ENCODE peak calls at places on chromosomes 3 and 15, in seven cellular contexts. O is SK-N-SH, W is GM12878, F is K562, B is HepG2, J is GM12892, S is H1. G is an unnamed sample.

GRCh38 chr15:68326711-68327412 is 49.3 kb downstream of the FEM1B start:
- DNase-seq in O (no peak), W (no peak), F (no peak), B (no peak), J (no peak), S (no peak), G (no peak)

GRCh38 chr3:123066896-123067688 is at the start of gene PDIA5:
- DNase-seq in O (peak; percentile 96), W (peak; percentile 34), F (peak; percentile 83), B (peak; percentile 84), J (peak; percentile 82), S (peak; percentile 91), G (peak; percentile 84)

GRCh38 chr3:148379763-148380162 is 317.9 kb upstream of the AGTR1 start:
- DNase-seq in O (peak; percentile 18), W (no peak), F (no peak), B (peak; percentile 71), J (no peak), S (no peak), G (peak; percentile 1)

GRCh38 chr3:47612178-47612577 is 33.5 kb upstream of the CSPG5 start:
- DNase-seq in O (no peak), W (no peak), F (no peak), B (no peak), J (no peak), S (no peak), G (no peak)

GRCh38 chr3:119831022-119831421 is 49.1 kb downstream of the NR1I2 start:
- DNase-seq in O (no peak), W (no peak), F (no peak), B (no peak), J (no peak), S (no peak), G (no peak)

GRCh38 chr3:14915636-14916222 is 31.7 kb upstream of the NR2C2 start:
- DNase-seq in O (no peak), W (no peak), F (no peak), B (no peak), J (no peak), S (no peak), G (no peak)

GRCh38 chr3:194395767-194396527 is 3.1 kb downstream of the GP5 start:
- DNase-seq in O (no peak), W (no peak), F (peak; percentile 66), B (peak; percentile 35), J (no peak), S (peak; percentile 65), G (no peak)

GRCh38 chr15:66133247-66133646 is 120.3 kb downstream of the MEGF11 start:
- DNase-seq in O (no peak), W (no peak), F (no peak), B (no peak), J (no peak), S (no peak), G (no peak)

GRCh38 chr15:68114356-68114755 is 60.2 kb downstream of the PIAS1 start:
- DNase-seq in O (no peak), W (no peak), F (no peak), B (no peak), J (no peak), S (no peak), G (no peak)

GRCh38 chr15:35753486-35753885 is 207.5 kb upstream of the DPH6 start:
- DNase-seq in O (no peak), W (no peak), F (no peak), B (no peak), J (no peak), S (no peak), G (no peak)

GRCh38 chr15:51186121-51186795 is 91.6 kb upstream of the TNFAIP8L3 start:
- DNase-seq in O (no peak), W (no peak), F (no peak), B (no peak), J (no peak), S (no peak), G (no peak)

GRCh38 chr3:120688121-120688520 is 6.1 kb upstream of the HGD start:
- DNase-seq in O (no peak), W (peak; percentile 55), F (no peak), B (no peak), J (no peak), S (no peak), G (peak; percentile 17)

GRCh38 chr3:142003291-142003690 is 126.8 kb downstream of the ATP1B3 start:
- DNase-seq in O (no peak), W (no peak), F (no peak), B (no peak), J (no peak), S (no peak), G (no peak)

GRCh38 chr3:67067251-67067650 is 69.1 kb downstream of the KBTBD8 start:
- DNase-seq in O (no peak), W (no peak), F (no peak), B (no peak), J (no peak), S (no peak), G (no peak)

GRCh38 chr15:82538961-82539689 is 1.1 kb downstream of the RPS17 start:
- DNase-seq in O (peak; percentile 30), W (no peak), F (peak; percentile 63), B (peak; percentile 29), J (no peak), S (no peak), G (no peak)

GRCh38 chr3:141797819-141798405 is 34.7 kb downstream of the GRK7 start:
- DNase-seq in O (no peak), W (no peak), F (no peak), B (no peak), J (no peak), S (no peak), G (no peak)

GRCh38 chr3:52041118-52041847 is 15.1 kb downstream of the DUSP7 start:
- DNase-seq in O (peak; percentile 93), W (no peak), F (no peak), B (peak; percentile 38), J (no peak), S (no peak), G (no peak)
- TF ChIP-seq TAF1 in O (no peak), W (no peak), F (no peak), B (no peak), J (no peak), S (no peak), G (no peak)

GRCh38 chr3:134366928-134367352 is 7.3 kb downstream of the AMOTL2 start:
- DNase-seq in O (no peak), W (no peak), F (no peak), B (peak; percentile 32), J (no peak), S (no peak), G (no peak)

GRCh38 chr3:134369231-134369741 is 5.0 kb downstream of the AMOTL2 start:
- DNase-seq in O (no peak), W (no peak), F (no peak), B (no peak), J (no peak), S (no peak), G (no peak)

GRCh38 chr3:134367412-134367811 is 6.8 kb downstream of the AMOTL2 start:
- DNase-seq in O (no peak), W (no peak), F (no peak), B (no peak), J (no peak), S (no peak), G (no peak)

GRCh38 chr3:134368751-134369105 is 5.5 kb downstream of the AMOTL2 start:
- DNase-seq in O (no peak), W (no peak), F (no peak), B (no peak), J (no peak), S (no peak), G (no peak)

DNA sequence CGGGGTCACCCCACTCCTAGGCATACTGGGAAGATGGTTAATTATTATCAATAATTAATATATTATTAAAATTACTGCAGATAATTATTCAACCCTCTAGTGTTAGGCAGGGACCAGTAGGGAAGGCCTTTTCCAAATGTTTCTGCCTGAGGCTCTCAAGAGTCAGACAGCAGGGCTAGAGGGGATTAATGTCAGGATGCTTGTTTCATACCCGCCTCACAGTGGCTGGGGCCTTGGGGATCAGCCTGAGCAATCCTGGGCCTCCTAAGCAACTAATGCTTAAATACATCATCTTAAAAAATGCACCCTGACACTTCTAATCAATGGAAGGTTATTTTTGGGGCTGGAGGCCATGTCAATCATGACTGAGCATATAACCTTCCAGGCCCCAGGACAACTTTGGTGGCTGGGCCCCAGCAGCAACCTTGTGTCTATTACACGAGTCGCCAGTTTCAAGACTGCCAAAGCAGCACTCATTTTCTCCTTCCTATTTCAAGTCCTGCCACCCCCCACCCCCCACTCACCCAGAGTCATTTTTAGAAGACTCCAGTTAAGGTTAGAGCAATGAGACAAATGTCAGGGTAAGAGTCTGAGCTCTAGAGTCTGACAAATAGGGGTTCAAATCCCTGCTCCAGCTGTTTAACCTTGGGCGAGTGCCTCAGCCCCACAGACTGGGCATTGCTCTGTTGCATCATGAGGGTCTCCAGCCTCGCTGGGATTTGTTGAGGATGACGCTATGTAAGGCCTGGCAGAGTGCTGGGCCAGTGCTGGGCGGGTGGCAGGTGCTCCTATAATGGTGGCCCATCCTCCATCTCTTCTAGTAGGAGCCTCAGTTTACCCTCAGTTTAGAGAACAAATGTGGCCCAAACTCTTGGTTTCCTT is 6.1 kb downstream of the AMOTL2 start:
- DNase-seq in O (no peak), W (no peak), F (no peak), B (no peak), J (no peak), S (no peak), G (no peak)
- TF ChIP-seq TAF1 in O (no peak), W (no peak), F (no peak), B (no peak), J (no peak), S (no peak), G (no peak)

GRCh38 chr3:196216081-196216564 is at the start of gene SLC51A:
- DNase-seq in O (no peak), W (no peak), F (no peak), B (no peak), J (no peak), S (peak; percentile 80), G (no peak)

GRCh38 chr3:196217307-196218154 is 1.2 kb downstream of the SLC51A start:
- DNase-seq in O (no peak), W (no peak), F (no peak), B (no peak), J (no peak), S (no peak), G (no peak)

GRCh38 chr3:196218155-196218712 is 1.9 kb downstream of the SLC51A start:
- DNase-seq in O (no peak), W (no peak), F (no peak), B (no peak), J (no peak), S (no peak), G (no peak)

GRCh38 chr3:196215493-196215892 is 841 bp upstream of the SLC51A start:
- DNase-seq in O (no peak), W (no peak), F (no peak), B (no peak), J (no peak), S (no peak), G (no peak)

GRCh38 chr3:196216681-196217211 is 412 bp downstream of the SLC51A start:
- DNase-seq in O (no peak), W (no peak), F (no peak), B (no peak), J (no peak), S (peak; percentile 69), G (no peak)
- TF ChIP-seq TAF1 in O (no peak), W (no peak), F (no peak), B (no peak), J (no peak), S (no peak), G (no peak)

DNA sequence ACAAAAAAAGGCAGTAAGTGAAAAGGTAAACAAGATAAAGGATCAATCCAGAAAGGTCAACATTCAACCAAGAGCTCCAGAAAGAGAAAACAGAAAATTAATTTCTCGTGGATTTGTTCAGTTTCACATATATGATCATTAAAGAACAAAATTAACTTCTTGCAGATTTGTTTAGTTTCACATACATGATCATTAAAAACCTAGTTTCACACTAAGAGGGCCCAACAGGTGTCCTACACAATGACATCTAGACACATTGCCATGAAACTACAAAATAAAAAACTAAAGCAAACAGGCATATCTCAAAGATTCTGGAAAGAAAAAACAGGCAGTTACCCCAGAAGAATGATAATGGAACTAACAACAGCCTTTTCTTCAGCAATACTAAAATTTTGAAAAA is 22.1 kb downstream of the PHC3 start:
- DNase-seq in O (no peak), W (no peak), F (no peak), B (no peak), J (no peak), S (no peak), G (no peak)
- TF ChIP-seq TAF1 in O (no peak), W (no peak), F (no peak), B (no peak), J (no peak), S (no peak), G (no peak)

G was measured in GM12891.